ENCODE peak calls at places on chromosomes 7 and 10, in four cellular contexts. V, R, P and X are unnamed samples.

GRCh38 chr7:105011771-105012502 is 2.1 kb upstream of the KMT2E start:
- DNase-seq in V (no peak), R (no peak), P (no peak), X (no peak)

GRCh38 chr10:44310762-44311562 is 73.9 kb downstream of the CXCL12 start:
- DNase-seq in V (peak; percentile 81), R (peak; percentile 91), P (no peak), X (peak; percentile 92)

GRCh38 chr7:95793658-95794057 is 21.3 kb downstream of the DYNC1I1 start:
- DNase-seq in V (no peak), R (no peak), P (no peak), X (no peak)

GRCh38 chr10:113960617-113961260 is 82.9 kb upstream of the ADRB1 start:
- DNase-seq in V (no peak), R (no peak), P (no peak), X (no peak)

GRCh38 chr10:103168436-103168835 is 24.6 kb downstream of the NT5C2 start:
- DNase-seq in V (no peak), R (no peak), P (no peak), X (no peak)

GRCh38 chr10:88097092-88097894 is 233.9 kb downstream of the PTEN start:
- DNase-seq in V (no peak), R (no peak), P (no peak), X (no peak)

GRCh38 chr10:104387130-104387888 is 33.7 kb downstream of the CFAP58 start:
- DNase-seq in V (no peak), R (no peak), P (no peak), X (no peak)

GRCh38 chr7:45998506-45998905 is 77.4 kb upstream of the IGFBP3 start:
- DNase-seq in V (no peak), R (no peak), P (no peak), X (no peak)

GRCh38 chr10:13613519-13613918 is 26.8 kb downstream of the PRPF18 start:
- DNase-seq in V (peak; percentile 12), R (no peak), P (no peak), X (no peak)

GRCh38 chr10:35262436-35262835 is 73.9 kb upstream of the CCNY start:
- DNase-seq in V (no peak), R (no peak), P (no peak), X (no peak)

GRCh38 chr10:44245601-44245938 is 139.3 kb downstream of the CXCL12 start:
- DNase-seq in V (no peak), R (no peak), P (no peak), X (no peak)

GRCh38 chr7:100801833-100802568 is 25.3 kb downstream of the EPHB4 start:
- DNase-seq in V (no peak), R (peak; percentile 34), P (peak; percentile 78), X (no peak)

GRCh38 chr10:63261496-63261895 is 128.4 kb downstream of the NRBF2 start:
- DNase-seq in V (no peak), R (no peak), P (no peak), X (no peak)

GRCh38 chr7:55075464-55075971 is 56.7 kb downstream of the EGFR start:
- DNase-seq in V (peak; percentile 76), R (no peak), P (no peak), X (no peak)

GRCh38 chr7:116512524-116513188 is 12.2 kb upstream of the CAV1 start:
- DNase-seq in V (no peak), R (no peak), P (no peak), X (no peak)

GRCh38 chr7:74501298-74501697 is 47.6 kb downstream of the GTF2IRD1 start:
- DNase-seq in V (no peak), R (no peak), P (no peak), X (no peak)

GRCh38 chr7:155731871-155732270 is 80.4 kb downstream of the SHH start:
- DNase-seq in V (no peak), R (no peak), P (no peak), X (no peak)

GRCh38 chr7:54858008-54858692 is 99.1 kb upstream of the SEC61G start:
- DNase-seq in V (no peak), R (no peak), P (no peak), X (no peak)

GRCh38 chr7:94561841-94562514 is 52.4 kb downstream of the CASD1 start:
- DNase-seq in V (no peak), R (no peak), P (no peak), X (no peak)

GRCh38 chr7:74043523-74043951 is 15.6 kb downstream of the ELN start:
- DNase-seq in V (no peak), R (no peak), P (no peak), X (no peak)

GRCh38 chr10:36038316-36038715 is 396.2 kb upstream of the FZD8 start:
- DNase-seq in V (no peak), R (no peak), P (no peak), X (no peak)

GRCh38 chr10:3955954-3956617 is 171.1 kb upstream of the KLF6 start:
- DNase-seq in V (no peak), R (no peak), P (no peak), X (no peak)

GRCh38 chr10:125721035-125721434 is 1.5 kb downstream of the EDRF1 start:
- DNase-seq in V (no peak), R (no peak), P (no peak), X (no peak)

GRCh38 chr7:15462721-15463389 is 99.0 kb downstream of the AGMO start:
- DNase-seq in V (no peak), R (no peak), P (no peak), X (no peak)

GRCh38 chr10:110491346-110491745 is 6.4 kb upstream of the DUSP5 start:
- DNase-seq in V (no peak), R (no peak), P (peak; percentile 38), X (no peak)

GRCh38 chr7:98464558-98464940 is 63.7 kb upstream of the BAIAP2L1 start:
- DNase-seq in V (no peak), R (no peak), P (no peak), X (no peak)
- TF ChIP-seq CTCF in V (no peak), R (no peak), P (no peak), X (no peak)

GRCh38 chr10:127196227-127196954 is at the start of gene INSYN2A:
- DNase-seq in V (peak; percentile 14), R (no peak), P (no peak), X (no peak)
- TF ChIP-seq CTCF in V (no peak), R (peak; percentile 38), P (no peak), X (peak; percentile 58)

GRCh38 chr7:110590415-110590814 is 500.5 kb upstream of the LRRN3 start:
- DNase-seq in V (no peak), R (no peak), P (no peak), X (no peak)
- TF ChIP-seq CTCF in V (no peak), R (no peak), P (no peak), X (no peak)

GRCh38 chr7:50696810-50697582 is 85.7 kb downstream of the GRB10 start:
- DNase-seq in V (no peak), R (no peak), P (no peak), X (no peak)
- TF ChIP-seq CTCF in V (no peak), R (peak; percentile 45), P (peak; percentile 71), X (peak; percentile 68)

GRCh38 chr10:80599424-80599847 is 61.7 kb downstream of the SH2D4B start:
- DNase-seq in V (no peak), R (peak; percentile 34), P (peak; percentile 30), X (no peak)
- TF ChIP-seq CTCF in V (no peak), R (peak; percentile 87), P (peak; percentile 85), X (peak; percentile 83)

GRCh38 chr10:123585477-123586445 is 80.4 kb upstream of the GPR26 start:
- DNase-seq in V (no peak), R (no peak), P (no peak), X (no peak)

GRCh38 chr10:123584419-123584775 is 81.8 kb upstream of the GPR26 start:
- DNase-seq in V (no peak), R (no peak), P (no peak), X (no peak)

GRCh38 chr10:123583639-123584418 is 82.3 kb upstream of the GPR26 start:
- DNase-seq in V (peak; percentile 75), R (peak; percentile 74), P (no peak), X (peak; percentile 84)

GRCh38 chr10:123587110-123587509 is 79.0 kb upstream of the GPR26 start:
- DNase-seq in V (no peak), R (no peak), P (no peak), X (no peak)

GRCh38 chr10:123588386-123588914 is 77.7 kb upstream of the GPR26 start:
- DNase-seq in V (no peak), R (no peak), P (no peak), X (no peak)
- TF ChIP-seq CTCF in V (no peak), R (no peak), P (no peak), X (no peak)

GRCh38 chr7:1151653-1152425 is 8.2 kb downstream of the ZFAND2A start:
- DNase-seq in V (no peak), R (no peak), P (no peak), X (no peak)

GRCh38 chr7:1149351-1149794 is 10.6 kb downstream of the ZFAND2A start:
- DNase-seq in V (no peak), R (no peak), P (no peak), X (no peak)

GRCh38 chr7:1152492-1152891 is 7.5 kb downstream of the ZFAND2A start:
- DNase-seq in V (no peak), R (no peak), P (no peak), X (no peak)

GRCh38 chr7:1150400-1151002 is 9.5 kb downstream of the ZFAND2A start:
- DNase-seq in V (no peak), R (no peak), P (no peak), X (no peak)

GRCh38 chr7:1151156-1151555 is 8.8 kb downstream of the ZFAND2A start:
- DNase-seq in V (no peak), R (no peak), P (no peak), X (no peak)
- TF ChIP-seq CTCF in V (no peak), R (no peak), P (no peak), X (no peak)

GRCh38 chr10:131240691-131241090 is 70.8 kb downstream of the TCERG1L start:
- DNase-seq in V (no peak), R (no peak), P (no peak), X (no peak)

GRCh38 chr10:131239926-131240325 is 71.6 kb downstream of the TCERG1L start:
- DNase-seq in V (no peak), R (no peak), P (no peak), X (no peak)

GRCh38 chr10:131244836-131245235 is 66.7 kb downstream of the TCERG1L start:
- DNase-seq in V (no peak), R (no peak), P (no peak), X (no peak)

GRCh38 chr10:131243076-131243475 is 68.4 kb downstream of the TCERG1L start:
- DNase-seq in V (no peak), R (no peak), P (no peak), X (no peak)

DNA sequence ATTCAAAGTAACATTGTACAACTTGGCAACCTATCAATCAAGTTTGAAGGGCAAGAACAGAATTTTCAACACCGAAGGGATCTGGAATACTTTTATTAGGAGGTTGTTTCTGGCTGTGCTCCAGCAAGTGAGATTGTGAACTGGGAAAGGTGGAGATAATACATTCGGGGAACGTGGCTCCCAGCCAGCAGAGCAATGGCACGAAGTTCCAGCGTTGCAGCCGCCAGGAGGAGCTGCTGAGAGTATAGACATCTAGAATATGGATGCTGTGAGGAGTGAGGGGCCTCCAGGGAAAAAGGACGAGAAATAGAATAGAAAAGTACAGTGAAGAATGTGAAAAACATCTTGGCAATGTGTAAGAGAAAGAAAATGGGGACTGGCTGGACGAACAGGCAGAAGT is 69.5 kb downstream of the TCERG1L start:
- DNase-seq in V (no peak), R (peak; percentile 37), P (no peak), X (no peak)
- TF ChIP-seq CTCF in V (no peak), R (peak; percentile 67), P (peak; percentile 81), X (peak; percentile 74)